ENCODE peak calls at places on chromosomes 6 and 20, in four cellular contexts. F is left ventricle myocardium inferior, O is adrenal gland, W is cardiac muscle cell. L is an unnamed sample.

GRCh38 chr6:73286752-73287151 is 23.8 kb upstream of the KHDC1 start:
- DNase-seq in F (no peak), O (no peak), W (no peak), L (no peak)

GRCh38 chr20:57608516-57608915 is 11.7 kb downstream of the ZBP1 start:
- DNase-seq in F (no peak), O (no peak), W (no peak), L (no peak)

GRCh38 chr6:20837189-20837588 is 302.9 kb downstream of the CDKAL1 start:
- DNase-seq in F (no peak), O (no peak), W (no peak), L (no peak)

GRCh38 chr6:9467746-9468145 is 947.1 kb downstream of the TFAP2A start:
- DNase-seq in F (no peak), O (no peak), W (peak), L (no peak)

GRCh38 chr6:19831358-19831757 is 5.8 kb upstream of the ID4 start:
- DNase-seq in F (no peak), O (no peak), W (no peak), L (no peak)

GRCh38 chr20:53891306-53891894 is 179.0 kb downstream of the BCAS1 start:
- DNase-seq in F (no peak), O (no peak), W (no peak), L (no peak)

GRCh38 chr20:41717464-41717863 is 99.3 kb upstream of the CHD6 start:
- DNase-seq in F (no peak), O (peak), W (peak), L (no peak)

GRCh38 chr6:71079707-71080106 is 122.8 kb upstream of the B3GAT2 start:
- DNase-seq in F (no peak), O (no peak), W (no peak), L (no peak)

GRCh38 chr6:113690255-113690956 is 166.7 kb upstream of the MARCKS start:
- DNase-seq in F (no peak), O (no peak), W (peak), L (no peak)

GRCh38 chr20:10379761-10380160 is 54.3 kb downstream of the MKKS start:
- DNase-seq in F (no peak), O (no peak), W (no peak), L (no peak)

GRCh38 chr6:132598473-132598872 is 8.9 kb upstream of the TAAR5 start:
- DNase-seq in F (no peak), O (peak), W (peak), L (peak)

GRCh38 chr20:3423126-3423525 is 15.7 kb upstream of the DNAAF9 start:
- DNase-seq in F (no peak), O (no peak), W (no peak), L (no peak)

GRCh38 chr20:45301824-45302251 is 4.8 kb upstream of the RBPJL start:
- DNase-seq in F (no peak), O (no peak), W (no peak), L (no peak)

GRCh38 chr6:32888576-32888975 is 34.6 kb downstream of the PSMB9 start:
- DNase-seq in F (no peak), O (no peak), W (no peak), L (no peak)

GRCh38 chr6:121090492-121090891 is 243.8 kb downstream of the TBC1D32 start:
- DNase-seq in F (no peak), O (no peak), W (no peak), L (no peak)

GRCh38 chr6:64280569-64280968 is 645.0 kb downstream of the PHF3 start:
- DNase-seq in F (no peak), O (peak), W (peak), L (no peak)

GRCh38 chr6:109038837-109039398 is 55.7 kb downstream of the SESN1 start:
- DNase-seq in F (no peak), O (no peak), W (no peak), L (no peak)

GRCh38 chr20:12679456-12679855 is 329.3 kb upstream of the SPTLC3 start:
- DNase-seq in F (no peak), O (no peak), W (no peak), L (no peak)

GRCh38 chr6:43744931-43745727 is 24.9 kb upstream of the VEGFA start:
- DNase-seq in F (no peak), O (no peak), W (no peak), L (no peak)

GRCh38 chr6:10205892-10206291 is 209.0 kb downstream of the TFAP2A start:
- DNase-seq in F (no peak), O (no peak), W (no peak), L (no peak)

GRCh38 chr6:43950731-43951062 is 176.6 kb downstream of the MRPL14 start:
- DNase-seq in F (no peak), O (no peak), W (no peak), L (no peak)

GRCh38 chr6:31794294-31794865 is 1.2 kb downstream of the VARS1 start:
- DNase-seq in F (no peak), O (no peak), W (peak), L (no peak)

GRCh38 chr6:75830959-75831885 is 82.2 kb downstream of the MYO6 start:
- DNase-seq in F (no peak), O (no peak), W (peak), L (no peak)

GRCh38 chr6:4371207-4371921 is 236.0 kb upstream of the ECI2 start:
- DNase-seq in F (peak), O (peak), W (peak), L (no peak)

GRCh38 chr6:169172435-169172834 is 81.2 kb downstream of the THBS2 start:
- DNase-seq in F (no peak), O (peak), W (peak), L (no peak)

GRCh38 chr6:20412674-20413073 is 11.0 kb downstream of the E2F3 start:
- DNase-seq in F (no peak), O (no peak), W (no peak), L (no peak)

GRCh38 chr6:161498359-161498758 is 224.5 kb upstream of the AGPAT4 start:
- DNase-seq in F (no peak), O (peak), W (peak), L (peak)

GRCh38 chr6:11179088-11179977 is 53.1 kb downstream of the NEDD9 start:
- DNase-seq in F (no peak), O (no peak), W (no peak), L (no peak)

GRCh38 chr20:50330504-50331313 is 140.1 kb downstream of the CEBPB start:
- DNase-seq in F (no peak), O (no peak), W (peak), L (no peak)

GRCh38 chr6:34695729-34696188 is 808 bp downstream of the ILRUN start:
- DNase-seq in F (no peak), O (no peak), W (no peak), L (no peak)

GRCh38 chr6:44123544-44123943 is 3.7 kb downstream of the MRPL14 start:
- DNase-seq in F (no peak), O (no peak), W (no peak), L (no peak)

GRCh38 chr20:21048841-21049273 is 57.3 kb downstream of the LINC00237 start:
- DNase-seq in F (peak), O (peak), W (peak), L (peak)

GRCh38 chr6:142014515-142014914 is 118.2 kb upstream of the GJE1 start:
- DNase-seq in F (no peak), O (no peak), W (peak), L (no peak)

GRCh38 chr6:166417285-166417691 is 34.5 kb upstream of the MPC1 start:
- DNase-seq in F (no peak), O (no peak), W (no peak), L (no peak)

GRCh38 chr6:227074-227782 is 65.1 kb upstream of the DUSP22 start:
- DNase-seq in F (no peak), O (no peak), W (no peak), L (no peak)

GRCh38 chr6:119078449-119079287 is at the start of gene FAM184A:
- DNase-seq in F (peak), O (peak), W (peak), L (no peak)

GRCh38 chr6:119077643-119078448 is 618 bp downstream of the FAM184A start:
- DNase-seq in F (no peak), O (peak), W (peak), L (no peak)

GRCh38 chr6:119076173-119076965 is 2.1 kb downstream of the FAM184A start:
- DNase-seq in F (no peak), O (no peak), W (no peak), L (no peak)

GRCh38 chr6:119076966-119077642 is 1.4 kb downstream of the FAM184A start:
- DNase-seq in F (no peak), O (no peak), W (no peak), L (no peak)

GRCh38 chr6:119079288-119079809 is 885 bp upstream of the FAM184A start:
- DNase-seq in F (no peak), O (peak), W (peak), L (no peak)
- H3K27ac ChIP-seq in F (peak), O (no peak), W (no peak), L (no peak)

GRCh38 chr20:58622671-58623578 is 28.2 kb upstream of the STX16 start:
- DNase-seq in F (no peak), O (peak), W (peak), L (no peak)
- H3K27ac ChIP-seq in F (no peak), O (no peak), W (no peak), L (no peak)

DNA sequence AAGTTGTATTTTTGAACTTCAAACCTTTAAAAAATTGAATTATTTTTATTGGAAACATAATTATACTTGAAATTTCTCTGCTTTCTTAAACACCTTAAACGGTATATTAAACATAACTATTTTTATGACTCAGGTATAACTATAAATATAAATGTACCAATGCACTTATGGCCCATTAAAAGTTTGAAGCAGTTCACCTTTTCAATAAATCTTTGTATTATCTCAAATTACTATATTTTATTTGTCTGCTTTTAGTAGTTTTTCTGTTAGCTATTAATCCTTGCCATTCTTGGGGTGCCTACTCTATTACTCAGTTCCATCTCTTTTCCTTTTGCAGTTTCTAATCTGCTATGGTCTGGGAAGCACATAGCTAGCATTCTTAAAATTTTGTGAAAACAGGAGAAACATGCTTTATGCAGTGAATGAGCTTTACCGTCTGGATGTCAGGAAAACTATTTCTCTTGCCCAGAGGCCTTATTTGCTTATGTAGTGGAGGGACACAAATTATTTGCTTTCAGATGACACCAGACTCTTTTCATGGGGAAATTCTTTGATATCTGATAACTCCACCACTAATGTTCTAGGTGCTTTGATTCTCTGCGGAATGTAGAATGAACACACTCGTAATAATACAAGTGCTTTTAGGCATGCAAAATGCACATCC is 378.9 kb upstream of the CITED2 start:
- DNase-seq in F (no peak), O (no peak), W (peak), L (no peak)
- H3K27ac ChIP-seq in F (no peak), O (no peak), W (peak), L (no peak)

DNA sequence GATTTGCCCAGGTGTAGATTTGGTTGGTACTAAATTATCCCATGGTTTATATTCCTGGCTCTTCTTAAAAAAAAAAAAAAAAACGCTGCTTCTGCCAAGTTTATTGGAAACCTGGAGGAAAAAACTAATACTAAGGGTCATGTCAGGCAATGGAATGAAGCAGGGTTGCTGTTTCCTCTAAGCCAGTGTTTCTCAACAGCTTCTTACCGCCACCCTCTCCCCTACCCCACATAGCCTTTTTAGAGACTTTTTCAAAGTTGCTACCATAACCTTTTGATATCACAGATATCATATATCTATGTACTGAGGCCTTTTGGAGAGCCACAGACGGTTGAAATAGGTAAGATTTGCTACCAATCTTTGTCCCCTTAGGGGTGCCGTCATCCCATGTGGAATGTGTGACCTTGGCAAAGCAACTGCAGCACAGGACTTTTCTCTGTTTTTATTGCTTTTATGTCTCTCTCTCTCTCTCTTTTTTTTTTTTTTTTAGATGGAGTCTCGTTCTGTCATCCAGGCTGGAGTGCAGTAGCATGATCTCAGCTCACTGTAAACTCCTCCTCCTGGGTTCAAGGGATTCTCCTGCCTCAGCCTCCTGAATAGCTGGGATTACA is 35.0 kb downstream of the SYTL3 start:
- DNase-seq in F (no peak), O (peak), W (peak), L (no peak)
- H3K27ac ChIP-seq in F (no peak), O (peak), W (no peak), L (no peak)

DNA sequence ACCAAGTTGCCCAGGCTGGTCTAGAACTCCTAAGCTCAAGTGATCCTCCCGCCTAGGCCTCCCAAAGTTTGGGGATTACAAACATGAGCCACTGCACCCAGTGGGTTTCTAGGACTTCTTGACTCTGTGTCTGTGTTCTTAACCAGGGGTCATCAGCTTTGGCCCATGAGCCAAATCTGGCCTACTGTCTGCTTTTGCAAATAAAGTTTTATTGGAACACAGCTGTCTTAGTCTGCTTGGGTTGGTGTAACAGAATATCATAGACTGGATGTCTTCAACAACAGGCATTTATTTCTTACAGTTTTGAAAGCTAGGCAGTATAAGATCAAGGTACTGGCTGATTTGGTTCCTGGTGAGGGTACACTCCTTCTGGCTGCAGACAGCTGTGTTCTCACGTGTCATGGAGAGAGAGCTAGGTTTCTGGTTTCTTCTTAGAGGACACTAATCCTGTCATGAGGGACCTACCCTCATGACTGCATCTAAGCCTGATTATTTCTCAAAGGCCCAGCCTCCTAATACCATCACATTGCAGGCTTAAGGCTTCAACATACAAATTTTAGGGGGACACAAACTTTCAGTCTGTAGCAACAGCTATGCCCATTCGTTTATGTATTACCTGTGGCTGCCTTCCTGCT is 23.3 kb downstream of the ARFGEF2 start:
- DNase-seq in F (no peak), O (no peak), W (no peak), L (no peak)
- H3K27ac ChIP-seq in F (no peak), O (no peak), W (no peak), L (no peak)